ENCODE peak calls at places on chromosomes 12 and 14, in four cellular contexts. O, W, C and H are unnamed samples.

GRCh38 chr14:34488528-34488927 is 26.5 kb upstream of the SPTSSA start:
- DNase-seq in C (no peak), W (no peak), O (no peak), H (no peak)

GRCh38 chr12:93676408-93677194 is 574 bp upstream of the CRADD start:
- DNase-seq in W (no peak), O (no peak), C (no peak), H (no peak)

GRCh38 chr12:6205144-6205539 is 4.9 kb downstream of the CD9 start:
- DNase-seq in O (peak), C (no peak), W (peak), H (no peak)

GRCh38 chr12:77122236-77122635 is 56.9 kb upstream of the E2F7 start:
- DNase-seq in W (no peak), C (no peak), O (no peak), H (no peak)

GRCh38 chr14:35506927-35507326 is 27.0 kb upstream of the INSM2 start:
- DNase-seq in C (no peak), O (no peak), W (no peak), H (no peak)

GRCh38 chr12:72330291-72330690 is 58.1 kb downstream of the TRHDE start:
- DNase-seq in C (no peak), O (no peak), W (no peak), H (no peak)

GRCh38 chr12:52585951-52586350 is 12.3 kb upstream of the KRT74 start:
- DNase-seq in O (peak), W (no peak), C (no peak), H (no peak)

GRCh38 chr12:8698132-8698829 is 490 bp downstream of the RIMKLB start:
- DNase-seq in O (peak), W (peak), C (no peak), H (no peak)

GRCh38 chr12:55019784-55020183 is at the start of gene NEUROD4:
- DNase-seq in C (no peak), W (no peak), O (no peak), H (no peak)

GRCh38 chr12:92608418-92609091 is 94.2 kb upstream of the PLEKHG7 start:
- DNase-seq in W (no peak), C (no peak), O (no peak), H (no peak)

GRCh38 chr14:29654910-29655590 is 272.6 kb downstream of the PRKD1 start:
- DNase-seq in W (no peak), O (no peak), C (no peak), H (no peak)

GRCh38 chr12:46763230-46763629 is 62.6 kb downstream of the SLC38A4 start:
- DNase-seq in O (no peak), C (no peak), W (no peak), H (no peak)

GRCh38 chr14:32400480-32400879 is 71.4 kb downstream of the AKAP6 start:
- DNase-seq in O (no peak), C (no peak), W (no peak), H (no peak)

GRCh38 chr14:100239200-100239839 is 376 bp downstream of the YY1 start:
- DNase-seq in C (no peak), O (peak), W (peak), H (no peak)

GRCh38 chr14:64060648-64061096 is 207.9 kb downstream of the SYNE2 start:
- DNase-seq in C (no peak), O (no peak), W (no peak), H (no peak)

GRCh38 chr14:93375673-93376156 is 28.7 kb downstream of the COX8C start:
- DNase-seq in C (no peak), O (no peak), W (no peak), H (no peak)

GRCh38 chr14:30138517-30138916 is 210.9 kb upstream of the PRKD1 start:
- DNase-seq in O (no peak), W (no peak), C (no peak), H (no peak)

GRCh38 chr12:88600272-88600671 is 20.0 kb upstream of the KITLG start:
- DNase-seq in C (no peak), W (no peak), O (no peak), H (no peak)

GRCh38 chr14:86858043-86858442 is 1134.9 kb downstream of the GALC start:
- DNase-seq in W (no peak), C (no peak), O (no peak), H (no peak)

GRCh38 chr12:91590991-91591987 is 408.7 kb upstream of the DCN start:
- DNase-seq in W (no peak), C (no peak), O (no peak), H (no peak)

GRCh38 chr12:122982494-122982850 is 2.0 kb downstream of the ARL6IP4 start:
- DNase-seq in C (no peak), W (no peak), O (no peak), H (no peak)

GRCh38 chr14:103115845-103116572 is 7.3 kb upstream of the TNFAIP2 start:
- DNase-seq in W (no peak), O (no peak), C (no peak), H (no peak)

GRCh38 chr12:27785882-27786570 is 6.0 kb upstream of the MANSC4 start:
- DNase-seq in W (no peak), O (no peak), C (no peak), H (no peak)

GRCh38 chr12:93361159-93361919 is 16.4 kb upstream of the NUDT4 start:
- DNase-seq in C (no peak), O (no peak), W (no peak), H (peak)

GRCh38 chr12:12655061-12655460 is 40.9 kb downstream of the GPR19 start:
- DNase-seq in C (no peak), W (no peak), O (no peak), H (no peak)

GRCh38 chr12:118307069-118307954 is 65.4 kb downstream of the TAOK3 start:
- DNase-seq in C (no peak), W (peak), O (no peak), H (no peak)

GRCh38 chr12:52870361-52871290 is 21.8 kb upstream of the KRT78 start:
- DNase-seq in C (no peak), W (peak), O (peak), H (no peak)

GRCh38 chr14:93120952-93121834 is 5.5 kb upstream of the ITPK1 start:
- DNase-seq in W (no peak), C (no peak), O (no peak), H (no peak)

GRCh38 chr14:23310546-23310945 is 3.9 kb downstream of the BCL2L2 start:
- DNase-seq in C (no peak), W (no peak), O (no peak), H (peak)

GRCh38 chr12:7091660-7092228 is 501 bp downstream of the C1R start:
- DNase-seq in C (no peak), W (peak), O (peak), H (no peak)

GRCh38 chr12:119989619-119990381 is 764 bp downstream of the BICDL1 start:
- DNase-seq in C (peak), O (peak), W (peak), H (no peak)

GRCh38 chr12:104521731-104522130 is 65.0 kb downstream of the CHST11 start:
- DNase-seq in C (peak), O (no peak), W (no peak), H (no peak)

GRCh38 chr14:65239143-65239672 is 136.9 kb upstream of the MAX start:
- DNase-seq in C (no peak), O (no peak), W (no peak), H (peak)

GRCh38 chr14:60815371-60815770 is 80.8 kb downstream of the MNAT1 start:
- DNase-seq in W (no peak), C (no peak), O (no peak), H (no peak)

GRCh38 chr12:104699489-104700194 is 242.9 kb downstream of the CHST11 start:
- DNase-seq in W (no peak), O (peak), C (no peak), H (no peak)

GRCh38 chr12:38878986-38879385 is 26.4 kb downstream of the CPNE8 start:
- DNase-seq in O (no peak), C (no peak), W (no peak), H (no peak)

GRCh38 chr12:67358686-67359374 is 89.7 kb downstream of the CAND1 start:
- DNase-seq in O (no peak), W (no peak), C (no peak), H (no peak)

GRCh38 chr12:116670859-116671258 is 67.0 kb downstream of the SPRING1 start:
- DNase-seq in W (no peak), C (no peak), O (no peak), H (no peak)

GRCh38 chr12:6820171-6820570 is 1.4 kb upstream of the GPR162 start:
- DNase-seq in C (no peak), W (no peak), O (no peak), H (no peak)

GRCh38 chr12:123963829-123964228 is 8.8 kb downstream of the CCDC92 start:
- DNase-seq in W (no peak), C (no peak), O (no peak), H (no peak)

GRCh38 chr14:56358265-56358664 is 221.3 kb upstream of the TMEM260 start:
- DNase-seq in O (no peak), C (no peak), W (no peak), H (no peak)

GRCh38 chr14:56359245-56359644 is 220.4 kb upstream of the TMEM260 start:
- DNase-seq in C (no peak), W (no peak), O (no peak), H (no peak)

GRCh38 chr14:56351861-56352260 is 227.7 kb upstream of the TMEM260 start:
- DNase-seq in O (no peak), C (no peak), W (no peak), H (no peak)

DNA sequence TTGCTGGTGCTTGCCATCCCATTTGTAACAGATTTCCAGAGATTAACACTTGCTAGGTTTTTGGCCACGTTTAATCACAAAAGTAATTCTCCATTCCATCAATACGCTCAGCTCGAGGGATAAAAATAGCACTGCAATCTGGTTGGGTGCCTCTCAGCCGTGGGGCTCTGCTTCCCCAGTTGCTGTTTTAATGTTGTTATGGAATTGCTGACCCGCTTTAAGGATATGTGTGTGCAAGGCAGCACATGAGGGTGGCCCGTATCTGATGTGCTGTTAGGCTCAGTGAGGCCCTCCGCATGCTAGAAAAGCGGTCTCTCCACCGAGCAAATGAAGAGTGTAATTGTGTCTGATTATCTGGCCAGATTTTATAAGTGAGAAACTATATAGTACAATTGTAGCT is 222.1 kb upstream of the TMEM260 start:
- DNase-seq in W (no peak), C (no peak), O (no peak), H (no peak)
- H3K4me3 ChIP-seq in W (no peak), C (peak), O (no peak), H (no peak)

DNA sequence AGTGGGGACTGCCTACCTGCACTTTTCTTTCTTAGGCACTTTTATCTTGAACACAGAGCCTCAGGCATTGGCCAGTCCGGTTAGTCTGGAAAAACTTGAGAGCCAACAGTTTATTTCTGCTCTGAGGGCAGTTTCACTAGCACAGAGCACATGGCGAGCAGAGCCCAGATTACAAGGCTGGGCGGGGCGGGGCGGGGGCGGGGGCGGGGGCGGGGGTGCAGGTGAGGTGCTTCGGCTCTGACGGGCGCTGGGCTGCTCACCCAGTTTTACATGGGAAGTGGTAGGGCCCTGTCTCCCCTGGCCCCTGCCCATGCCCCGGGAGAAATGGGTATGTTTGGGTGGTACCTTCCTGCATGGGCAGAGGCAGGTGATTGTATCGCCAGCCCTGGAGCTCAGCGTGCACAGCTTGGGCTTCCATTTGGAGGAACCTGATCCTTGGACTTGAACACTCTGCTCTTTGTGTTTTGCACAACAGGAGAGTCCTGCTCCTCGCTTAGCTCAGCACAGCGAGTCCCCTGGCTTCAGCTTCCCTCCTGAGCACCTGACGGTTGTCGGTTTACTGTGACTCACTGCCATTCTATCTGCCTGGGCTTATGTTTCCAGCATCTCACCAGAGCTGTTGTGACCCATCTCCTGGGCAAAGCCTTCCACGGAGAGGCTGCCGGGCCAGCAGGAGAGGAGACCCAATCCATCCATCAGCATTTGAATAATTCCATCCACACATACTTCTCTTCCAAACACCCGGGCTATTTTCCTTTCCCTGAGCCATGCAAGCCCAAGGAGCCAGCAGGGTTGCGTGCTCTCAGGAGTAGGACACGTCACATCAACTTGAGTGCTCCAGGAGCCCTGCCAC is 108.5 kb downstream of the ARF6 start:
- DNase-seq in C (no peak), O (no peak), W (peak), H (no peak)
- H3K27ac ChIP-seq in C (peak), O (peak), W (peak), H (peak)

GRCh38 chr12:63151898-63152700 is 1.1 kb upstream of the AVPR1A start:
- DNase-seq in O (no peak), W (peak), C (no peak), H (no peak)
- TF ChIP-seq CTCF in O (peak), W (peak), C (peak), H (peak)

DNA sequence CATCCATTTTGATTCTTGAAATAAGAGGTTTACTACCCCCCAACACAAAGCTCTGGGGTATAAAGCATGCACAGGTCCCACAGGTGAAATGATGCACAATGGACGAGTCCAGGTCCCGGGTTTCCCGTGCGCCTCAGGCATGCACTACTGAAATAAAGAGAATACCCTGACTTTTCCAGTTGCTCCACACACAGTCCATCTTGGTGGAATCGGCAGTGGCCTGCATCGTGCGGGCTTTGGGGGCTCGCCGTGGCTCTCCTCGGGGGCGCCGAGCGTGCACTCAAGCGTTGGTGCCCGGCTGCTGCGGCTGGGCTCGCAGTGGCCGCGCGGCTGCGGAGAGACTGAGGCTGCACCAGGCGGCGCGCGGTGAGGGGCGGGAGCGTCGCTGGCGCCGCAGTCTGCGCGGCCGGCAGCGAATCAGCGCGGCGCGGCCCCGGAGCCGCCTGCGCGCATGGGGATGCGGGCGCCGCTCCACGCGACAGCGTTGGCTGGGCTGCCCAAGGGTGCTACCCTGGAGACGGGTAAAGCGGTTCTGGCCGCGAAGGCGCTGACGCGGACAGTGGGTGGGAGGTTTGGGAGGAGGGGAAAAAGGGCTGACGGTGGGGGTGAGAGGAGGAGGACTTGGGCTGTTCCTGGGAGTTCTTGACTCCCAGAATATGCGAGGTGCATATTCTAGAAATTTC is 53.8 kb upstream of the CCDC175 start:
- DNase-seq in C (peak), O (no peak), W (no peak), H (no peak)
- H3K4me3 ChIP-seq in C (peak), O (peak), W (no peak), H (no peak)